ENCODE peak calls at places on chromosomes 7 and 10, in ten cellular contexts. One of them, this sample, is unnamed.

GRCh38 chr7:1663857-1664651 is 6.0 kb upstream of the ELFN1 start:
- DNase-seq in cardiac muscle cell: no peak
- DNase-seq in germinal center: no peak
- DNase-seq in GM13976: peak; percentile 37
- DNase-seq in SK-N-SH: peak; percentile 47
- DNase-seq in HEK293T: no peak
- DNase-seq in astrocyte of the hippocampus: peak; percentile 29
- DNase-seq in left kidney: peak; percentile 58
- DNase-seq in HFFc6: no peak
- DNase-seq in NCI-H1417 treated with DMSO at 0.1 percent for 48 hours: no peak
- DNase-seq in this sample: no peak

GRCh38 chr7:141698247-141699015 is 3.5 kb downstream of the DENND11 start:
- DNase-seq in GM13976: no peak
- DNase-seq in cardiac muscle cell: no peak
- DNase-seq in left kidney: no peak
- DNase-seq in HFFc6: no peak
- DNase-seq in germinal center: peak; percentile 11
- DNase-seq in SK-N-SH: no peak
- DNase-seq in HEK293T: no peak
- DNase-seq in NCI-H1417 treated with DMSO at 0.1 percent for 48 hours: no peak
- DNase-seq in astrocyte of the hippocampus: no peak
- DNase-seq in this sample: peak; percentile 75

GRCh38 chr10:131041361-131041916 is 270.1 kb downstream of the TCERG1L start:
- DNase-seq in NCI-H1417 treated with DMSO at 0.1 percent for 48 hours: peak; percentile 23
- DNase-seq in left kidney: no peak
- DNase-seq in SK-N-SH: no peak
- DNase-seq in HFFc6: no peak
- DNase-seq in astrocyte of the hippocampus: no peak
- DNase-seq in cardiac muscle cell: no peak
- DNase-seq in germinal center: no peak
- DNase-seq in GM13976: no peak
- DNase-seq in HEK293T: no peak
- DNase-seq in this sample: peak; percentile 5

GRCh38 chr10:47309403-47310089 is 9.5 kb downstream of the GDF10 start:
- DNase-seq in HFFc6: no peak
- DNase-seq in HEK293T: peak; percentile 20
- DNase-seq in NCI-H1417 treated with DMSO at 0.1 percent for 48 hours: no peak
- DNase-seq in GM13976: no peak
- DNase-seq in left kidney: no peak
- DNase-seq in cardiac muscle cell: no peak
- DNase-seq in germinal center: no peak
- DNase-seq in astrocyte of the hippocampus: no peak
- DNase-seq in SK-N-SH: peak; percentile 58
- DNase-seq in this sample: no peak

GRCh38 chr10:89204621-89205020 is 2.5 kb downstream of the CH25H start:
- DNase-seq in GM13976: no peak
- DNase-seq in NCI-H1417 treated with DMSO at 0.1 percent for 48 hours: no peak
- DNase-seq in SK-N-SH: no peak
- DNase-seq in cardiac muscle cell: no peak
- DNase-seq in left kidney: peak; percentile 4
- DNase-seq in HFFc6: no peak
- DNase-seq in HEK293T: no peak
- DNase-seq in germinal center: no peak
- DNase-seq in astrocyte of the hippocampus: no peak
- DNase-seq in this sample: peak; percentile 7

GRCh38 chr7:17680026-17680425 is 260.3 kb downstream of the SNX13 start:
- DNase-seq in HEK293T: no peak
- DNase-seq in astrocyte of the hippocampus: peak; percentile 80
- DNase-seq in left kidney: no peak
- DNase-seq in HFFc6: peak; percentile 82
- DNase-seq in cardiac muscle cell: peak; percentile 95
- DNase-seq in SK-N-SH: no peak
- DNase-seq in germinal center: no peak
- DNase-seq in NCI-H1417 treated with DMSO at 0.1 percent for 48 hours: no peak
- DNase-seq in GM13976: no peak
- DNase-seq in this sample: no peak

GRCh38 chr10:115777646-115778045 is 495.4 kb downstream of the GFRA1 start:
- DNase-seq in germinal center: no peak
- DNase-seq in HFFc6: no peak
- DNase-seq in NCI-H1417 treated with DMSO at 0.1 percent for 48 hours: no peak
- DNase-seq in cardiac muscle cell: no peak
- DNase-seq in HEK293T: no peak
- DNase-seq in SK-N-SH: no peak
- DNase-seq in GM13976: no peak
- DNase-seq in astrocyte of the hippocampus: no peak
- DNase-seq in left kidney: no peak
- DNase-seq in this sample: no peak

GRCh38 chr10:101709359-101710063 is 14.5 kb upstream of the FBXW4 start:
- DNase-seq in left kidney: no peak
- DNase-seq in HFFc6: no peak
- DNase-seq in astrocyte of the hippocampus: no peak
- DNase-seq in HEK293T: no peak
- DNase-seq in cardiac muscle cell: no peak
- DNase-seq in NCI-H1417 treated with DMSO at 0.1 percent for 48 hours: no peak
- DNase-seq in GM13976: no peak
- DNase-seq in germinal center: no peak
- DNase-seq in SK-N-SH: no peak
- DNase-seq in this sample: no peak

GRCh38 chr7:13778967-13779366 is 210.5 kb downstream of the ETV1 start:
- DNase-seq in astrocyte of the hippocampus: peak; percentile 64
- DNase-seq in SK-N-SH: no peak
- DNase-seq in HEK293T: no peak
- DNase-seq in NCI-H1417 treated with DMSO at 0.1 percent for 48 hours: no peak
- DNase-seq in left kidney: no peak
- DNase-seq in germinal center: no peak
- DNase-seq in cardiac muscle cell: peak; percentile 10
- DNase-seq in GM13976: no peak
- DNase-seq in HFFc6: peak; percentile 25
- DNase-seq in this sample: no peak

GRCh38 chr10:11018426-11018818 is 750 bp downstream of the CELF2 start:
- DNase-seq in SK-N-SH: no peak
- DNase-seq in HEK293T: peak; percentile 14
- DNase-seq in NCI-H1417 treated with DMSO at 0.1 percent for 48 hours: no peak
- DNase-seq in cardiac muscle cell: no peak
- DNase-seq in GM13976: no peak
- DNase-seq in left kidney: peak; percentile 44
- DNase-seq in astrocyte of the hippocampus: no peak
- DNase-seq in HFFc6: no peak
- DNase-seq in germinal center: no peak
- DNase-seq in this sample: no peak

GRCh38 chr10:127300868-127301321 is 104.5 kb upstream of the INSYN2A start:
- DNase-seq in astrocyte of the hippocampus: no peak
- DNase-seq in NCI-H1417 treated with DMSO at 0.1 percent for 48 hours: no peak
- DNase-seq in HFFc6: no peak
- DNase-seq in HEK293T: no peak
- DNase-seq in cardiac muscle cell: no peak
- DNase-seq in germinal center: no peak
- DNase-seq in SK-N-SH: no peak
- DNase-seq in left kidney: peak; percentile 88
- DNase-seq in GM13976: no peak
- DNase-seq in this sample: no peak

GRCh38 chr10:79162861-79163662 is 94.3 kb downstream of the ZMIZ1 start:
- DNase-seq in HFFc6: peak; percentile 73
- DNase-seq in astrocyte of the hippocampus: peak; percentile 65
- DNase-seq in NCI-H1417 treated with DMSO at 0.1 percent for 48 hours: no peak
- DNase-seq in germinal center: no peak
- DNase-seq in GM13976: no peak
- DNase-seq in HEK293T: no peak
- DNase-seq in left kidney: no peak
- DNase-seq in cardiac muscle cell: no peak
- DNase-seq in SK-N-SH: no peak
- DNase-seq in this sample: no peak

GRCh38 chr7:108497082-108497725 is 28.7 kb downstream of the PNPLA8 start:
- DNase-seq in astrocyte of the hippocampus: peak; percentile 77
- DNase-seq in GM13976: peak; percentile 64
- DNase-seq in HEK293T: peak; percentile 44
- DNase-seq in HFFc6: peak; percentile 47
- DNase-seq in SK-N-SH: peak; percentile 66
- DNase-seq in NCI-H1417 treated with DMSO at 0.1 percent for 48 hours: peak; percentile 24
- DNase-seq in germinal center: peak; percentile 67
- DNase-seq in left kidney: peak; percentile 72
- DNase-seq in cardiac muscle cell: peak; percentile 72
- DNase-seq in this sample: peak; percentile 81

GRCh38 chr10:124351481-124352220 is 67.1 kb downstream of the OAT start:
- DNase-seq in germinal center: no peak
- DNase-seq in HEK293T: no peak
- DNase-seq in HFFc6: no peak
- DNase-seq in SK-N-SH: no peak
- DNase-seq in NCI-H1417 treated with DMSO at 0.1 percent for 48 hours: no peak
- DNase-seq in cardiac muscle cell: no peak
- DNase-seq in GM13976: no peak
- DNase-seq in astrocyte of the hippocampus: no peak
- DNase-seq in left kidney: no peak
- DNase-seq in this sample: peak; percentile 94

GRCh38 chr10:101021239-101021638 is 9.7 kb downstream of the PDZD7 start:
- DNase-seq in GM13976: no peak
- DNase-seq in SK-N-SH: no peak
- DNase-seq in astrocyte of the hippocampus: no peak
- DNase-seq in NCI-H1417 treated with DMSO at 0.1 percent for 48 hours: no peak
- DNase-seq in left kidney: no peak
- DNase-seq in cardiac muscle cell: no peak
- DNase-seq in HEK293T: no peak
- DNase-seq in HFFc6: no peak
- DNase-seq in germinal center: no peak
- DNase-seq in this sample: no peak

GRCh38 chr10:1737222-1738061 is at the start of gene ADARB2:
- DNase-seq in HEK293T: peak; percentile 44
- DNase-seq in GM13976: peak; percentile 88
- DNase-seq in SK-N-SH: peak; percentile 89
- DNase-seq in NCI-H1417 treated with DMSO at 0.1 percent for 48 hours: peak; percentile 20
- DNase-seq in astrocyte of the hippocampus: peak; percentile 57
- DNase-seq in HFFc6: no peak
- DNase-seq in cardiac muscle cell: no peak
- DNase-seq in germinal center: no peak
- DNase-seq in left kidney: peak; percentile 94
- DNase-seq in this sample: peak; percentile 8

GRCh38 chr7:6286486-6286885 is 14.1 kb upstream of the CYTH3 start:
- DNase-seq in HEK293T: no peak
- DNase-seq in GM13976: no peak
- DNase-seq in left kidney: no peak
- DNase-seq in SK-N-SH: no peak
- DNase-seq in NCI-H1417 treated with DMSO at 0.1 percent for 48 hours: no peak
- DNase-seq in astrocyte of the hippocampus: no peak
- DNase-seq in germinal center: no peak
- DNase-seq in cardiac muscle cell: no peak
- DNase-seq in HFFc6: peak; percentile 39
- DNase-seq in this sample: no peak

GRCh38 chr10:103153302-103153759 is 39.7 kb downstream of the NT5C2 start:
- DNase-seq in germinal center: no peak
- DNase-seq in NCI-H1417 treated with DMSO at 0.1 percent for 48 hours: no peak
- DNase-seq in HEK293T: no peak
- DNase-seq in left kidney: no peak
- DNase-seq in astrocyte of the hippocampus: peak; percentile 62
- DNase-seq in GM13976: no peak
- DNase-seq in cardiac muscle cell: peak; percentile 60
- DNase-seq in SK-N-SH: no peak
- DNase-seq in HFFc6: no peak
- DNase-seq in this sample: no peak

GRCh38 chr10:127347202-127347959 is 151.0 kb upstream of the INSYN2A start:
- DNase-seq in HEK293T: no peak
- DNase-seq in left kidney: no peak
- DNase-seq in astrocyte of the hippocampus: no peak
- DNase-seq in GM13976: no peak
- DNase-seq in SK-N-SH: no peak
- DNase-seq in cardiac muscle cell: no peak
- DNase-seq in HFFc6: no peak
- DNase-seq in NCI-H1417 treated with DMSO at 0.1 percent for 48 hours: no peak
- DNase-seq in germinal center: no peak
- DNase-seq in this sample: no peak

GRCh38 chr10:121702351-121703320 is 104.4 kb upstream of the FGFR2 start:
- DNase-seq in NCI-H1417 treated with DMSO at 0.1 percent for 48 hours: no peak
- DNase-seq in astrocyte of the hippocampus: peak; percentile 87
- DNase-seq in cardiac muscle cell: peak; percentile 33
- DNase-seq in germinal center: no peak
- DNase-seq in GM13976: no peak
- DNase-seq in SK-N-SH: no peak
- DNase-seq in left kidney: no peak
- DNase-seq in HFFc6: peak; percentile 77
- DNase-seq in HEK293T: no peak
- DNase-seq in this sample: no peak

GRCh38 chr7:51731086-51731485 is 414.5 kb upstream of the COBL start:
- DNase-seq in GM13976: no peak
- DNase-seq in left kidney: no peak
- DNase-seq in HFFc6: no peak
- DNase-seq in NCI-H1417 treated with DMSO at 0.1 percent for 48 hours: no peak
- DNase-seq in germinal center: no peak
- DNase-seq in cardiac muscle cell: no peak
- DNase-seq in HEK293T: no peak
- DNase-seq in SK-N-SH: no peak
- DNase-seq in astrocyte of the hippocampus: peak; percentile 7
- DNase-seq in this sample: no peak

GRCh38 chr10:132774905-132775863 is 10.8 kb downstream of the NKX6-2 start:
- DNase-seq in HEK293T: no peak
- DNase-seq in left kidney: peak; percentile 75
- DNase-seq in SK-N-SH: no peak
- DNase-seq in GM13976: no peak
- DNase-seq in NCI-H1417 treated with DMSO at 0.1 percent for 48 hours: no peak
- DNase-seq in HFFc6: no peak
- DNase-seq in cardiac muscle cell: no peak
- DNase-seq in astrocyte of the hippocampus: peak; percentile 92
- DNase-seq in germinal center: no peak
- DNase-seq in this sample: no peak

GRCh38 chr10:61975107-61975932 is 73.8 kb downstream of the ARID5B start:
- DNase-seq in astrocyte of the hippocampus: peak; percentile 39
- DNase-seq in cardiac muscle cell: peak; percentile 76
- DNase-seq in GM13976: no peak
- DNase-seq in HEK293T: no peak
- DNase-seq in germinal center: no peak
- DNase-seq in HFFc6: peak; percentile 86
- DNase-seq in SK-N-SH: no peak
- DNase-seq in NCI-H1417 treated with DMSO at 0.1 percent for 48 hours: no peak
- DNase-seq in left kidney: no peak
- DNase-seq in this sample: no peak

GRCh38 chr10:102113956-102114857 is 6.0 kb downstream of the LDB1 start:
- DNase-seq in astrocyte of the hippocampus: peak; percentile 55
- DNase-seq in SK-N-SH: peak; percentile 61
- DNase-seq in NCI-H1417 treated with DMSO at 0.1 percent for 48 hours: no peak
- DNase-seq in HFFc6: no peak
- DNase-seq in cardiac muscle cell: no peak
- DNase-seq in GM13976: peak; percentile 61
- DNase-seq in left kidney: peak; percentile 67
- DNase-seq in germinal center: no peak
- DNase-seq in HEK293T: no peak
- DNase-seq in this sample: no peak